ENCODE peak calls at places on chromosome 10, in six cellular contexts. V is neural progenitor cell, A is astrocyte, K is HepG2, C is IMR-90, G is PC-9. I is an unnamed sample.
A peak's percentile ranks its signal among the peaks of the same experiment; 100 is the strongest.

GRCh38 chr10:91598211-91598981 is 34.5 kb downstream of the PPP1R3C start:
- DNase-seq in V (no peak), A (peak; percentile 92), K (no peak), C (peak; percentile 80), G (peak; percentile 61), I (peak; percentile 87)

GRCh38 chr10:47049056-47049851 is 138.0 kb downstream of the PTPN20 start:
- DNase-seq in V (no peak), A (no peak), K (no peak), C (no peak), G (no peak), I (no peak)

GRCh38 chr10:129531195-129531968 is 64.3 kb downstream of the MGMT start:
- DNase-seq in V (peak; percentile 48), A (peak; percentile 71), K (peak; percentile 34), C (peak; percentile 56), G (peak; percentile 92), I (no peak)

GRCh38 chr10:132647424-132647823 is 109.8 kb downstream of the INPP5A start:
- DNase-seq in V (no peak), A (no peak), K (no peak), C (no peak), G (no peak), I (no peak)

GRCh38 chr10:11313463-11313862 is 295.8 kb downstream of the CELF2 start:
- DNase-seq in V (no peak), A (no peak), K (no peak), C (no peak), G (no peak), I (no peak)

GRCh38 chr10:72336259-72337038 is 18.3 kb downstream of the DNAJB12 start:
- DNase-seq in V (no peak), A (no peak), K (no peak), C (no peak), G (no peak), I (peak; percentile 68)

GRCh38 chr10:75358835-75359421 is 42.6 kb downstream of the ZNF503 start:
- DNase-seq in V (no peak), A (peak; percentile 81), K (no peak), C (peak; percentile 82), G (peak; percentile 99), I (peak; percentile 94)

GRCh38 chr10:130770018-130770630 is 541.4 kb downstream of the TCERG1L start:
- DNase-seq in V (no peak), A (no peak), K (no peak), C (no peak), G (no peak), I (no peak)

GRCh38 chr10:130895172-130895571 is 416.3 kb downstream of the TCERG1L start:
- DNase-seq in V (no peak), A (no peak), K (no peak), C (no peak), G (no peak), I (no peak)

GRCh38 chr10:62554632-62555199 is 180.5 kb downstream of the ZNF365 start:
- DNase-seq in V (peak; percentile 63), A (peak; percentile 29), K (peak; percentile 16), C (peak; percentile 52), G (no peak), I (peak; percentile 54)

GRCh38 chr10:92913973-92914372 is 65.7 kb downstream of the EXOC6 start:
- DNase-seq in V (peak; percentile 86), A (no peak), K (no peak), C (no peak), G (no peak), I (no peak)

GRCh38 chr10:92350411-92350810 is 59.4 kb downstream of the MARCHF5 start:
- DNase-seq in V (no peak), A (no peak), K (no peak), C (no peak), G (no peak), I (no peak)

GRCh38 chr10:51159841-51160240 is 85.6 kb downstream of the PRKG1 start:
- DNase-seq in V (no peak), A (peak; percentile 36), K (no peak), C (peak; percentile 79), G (no peak), I (no peak)

GRCh38 chr10:17756557-17757208 is 4.7 kb downstream of the TMEM236 start:
- DNase-seq in V (no peak), A (no peak), K (peak; percentile 18), C (peak; percentile 22), G (no peak), I (peak; percentile 72)

GRCh38 chr10:26334932-26335573 is 103.1 kb upstream of the APBB1IP start:
- DNase-seq in V (peak; percentile 81), A (peak; percentile 19), K (peak; percentile 50), C (peak; percentile 6), G (no peak), I (peak; percentile 48)

GRCh38 chr10:106802949-106803348 is 361.6 kb downstream of the SORCS1 start:
- DNase-seq in V (no peak), A (no peak), K (no peak), C (no peak), G (no peak), I (no peak)

GRCh38 chr10:31140716-31141115 is 109.1 kb upstream of the ZNF438 start:
- DNase-seq in V (no peak), A (no peak), K (no peak), C (no peak), G (no peak), I (no peak)

GRCh38 chr10:44567471-44567870 is 182.6 kb upstream of the CXCL12 start:
- DNase-seq in V (no peak), A (peak; percentile 75), K (no peak), C (peak; percentile 76), G (no peak), I (no peak)

GRCh38 chr10:103921750-103922195 is 3.8 kb upstream of the STN1 start:
- DNase-seq in V (peak; percentile 60), A (no peak), K (peak; percentile 66), C (peak; percentile 31), G (no peak), I (peak; percentile 17)

GRCh38 chr10:33133557-33133956 is 175.5 kb upstream of the ITGB1 start:
- DNase-seq in V (no peak), A (peak; percentile 85), K (no peak), C (no peak), G (peak; percentile 52), I (peak; percentile 46)

GRCh38 chr10:130854151-130854550 is 457.4 kb downstream of the TCERG1L start:
- DNase-seq in V (no peak), A (no peak), K (no peak), C (no peak), G (no peak), I (no peak)

GRCh38 chr10:45461034-45461433 is 87.0 kb downstream of the ALOX5 start:
- DNase-seq in V (no peak), A (no peak), K (no peak), C (peak; percentile 15), G (peak; percentile 5), I (no peak)

GRCh38 chr10:72375173-72375572 is 20.5 kb upstream of the DNAJB12 start:
- DNase-seq in V (peak; percentile 50), A (peak; percentile 20), K (no peak), C (peak; percentile 30), G (no peak), I (no peak)

GRCh38 chr10:88129013-88129412 is 265.6 kb downstream of the PTEN start:
- DNase-seq in V (no peak), A (no peak), K (no peak), C (no peak), G (no peak), I (no peak)

GRCh38 chr10:88126699-88127098 is 263.3 kb downstream of the PTEN start:
- DNase-seq in V (no peak), A (no peak), K (no peak), C (no peak), G (no peak), I (no peak)

GRCh38 chr10:88127266-88127665 is 263.8 kb downstream of the PTEN start:
- DNase-seq in V (no peak), A (no peak), K (no peak), C (no peak), G (no peak), I (no peak)

GRCh38 chr10:88125766-88126165 is 262.3 kb downstream of the PTEN start:
- DNase-seq in V (no peak), A (no peak), K (no peak), C (no peak), G (no peak), I (no peak)

GRCh38 chr10:88127766-88128165 is 264.3 kb downstream of the PTEN start:
- DNase-seq in V (no peak), A (no peak), K (no peak), C (no peak), G (no peak), I (no peak)
- H2AFZ ChIP-seq in V (no peak overlapping the region), A (no peak overlapping the region), K (no peak overlapping the region), C (no peak overlapping the region), G (no peak overlapping the region), I (no peak overlapping the region)

DNA sequence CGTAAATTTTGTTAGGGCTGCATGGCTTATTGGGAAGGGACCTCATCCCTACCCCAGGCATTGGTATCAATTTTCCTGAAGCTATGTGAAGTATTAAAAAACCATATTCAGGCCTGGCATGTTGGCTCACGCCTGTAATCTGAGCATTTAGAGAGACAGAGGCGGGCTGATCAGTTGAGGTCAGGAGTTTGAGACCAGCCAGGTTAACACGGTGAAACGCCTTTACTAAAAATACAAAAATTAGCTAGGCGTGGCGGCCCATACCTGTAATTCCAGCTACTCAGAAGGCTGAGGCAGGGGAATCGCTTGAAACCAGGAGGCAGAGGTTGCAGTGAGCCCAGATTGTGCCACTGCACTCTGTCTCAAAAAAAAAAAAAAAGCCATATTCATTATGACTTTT is 7.1 kb downstream of the TASOR2 start:
- DNase-seq in V (no peak), A (no peak), K (no peak), C (no peak), G (no peak), I (peak; percentile 49)
- H3K4me3 ChIP-seq in V (peak overlapping the region; percentile 83), A (peak overlapping the region; percentile 68), K (peak overlapping the region; percentile 88), C (no peak overlapping the region), G (no peak overlapping the region), I (peak overlapping the region; percentile 53)

DNA sequence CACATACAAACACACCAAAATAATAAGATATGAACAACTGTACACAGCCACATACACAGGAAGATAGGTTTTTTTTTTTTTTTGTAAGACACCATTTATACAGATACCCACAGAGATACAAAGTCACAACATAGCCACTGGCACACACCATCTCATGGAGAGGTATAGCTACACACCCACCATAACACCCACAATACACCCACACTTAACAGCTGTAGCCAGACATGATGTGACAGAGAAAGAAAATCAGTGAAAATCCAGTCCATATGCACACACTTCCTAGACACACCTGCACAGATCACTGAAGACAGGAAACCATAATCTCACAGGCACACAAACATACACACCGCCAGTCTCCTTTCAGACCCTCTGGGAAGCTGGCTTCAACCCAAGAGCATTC is 62.4 kb upstream of the PAX2 start:
- DNase-seq in V (no peak), A (no peak), K (no peak), C (no peak), G (no peak), I (no peak)
- H3K27me3 ChIP-seq in V (peaks cover 100% of the 10 kb centered on the region), A (peaks cover 71% of the 10 kb centered on the region), K (peaks cover 46% of the 10 kb centered on the region), C (peaks cover 54% of the 10 kb centered on the region), G (peaks cover 53% of the 10 kb centered on the region), I (peaks cover 47% of the 10 kb centered on the region)

GRCh38 chr10:30063098-30063497 is 3.7 kb upstream of the JCAD start:
- DNase-seq in V (no peak), A (peak; percentile 54), K (no peak), C (peak; percentile 85), G (no peak), I (no peak)

GRCh38 chr10:30059209-30060107 is at the start of gene JCAD:
- DNase-seq in V (peak; percentile 90), A (no peak), K (no peak), C (no peak), G (no peak), I (peak; percentile 15)

GRCh38 chr10:30058570-30059132 is 735 bp downstream of the JCAD start:
- DNase-seq in V (peak; percentile 80), A (no peak), K (no peak), C (no peak), G (no peak), I (no peak)

GRCh38 chr10:30062582-30062981 is 3.2 kb upstream of the JCAD start:
- DNase-seq in V (no peak), A (no peak), K (no peak), C (no peak), G (no peak), I (no peak)

GRCh38 chr10:30062090-30062489 is 2.7 kb upstream of the JCAD start:
- DNase-seq in V (no peak), A (peak; percentile 92), K (no peak), C (peak; percentile 97), G (no peak), I (no peak)
- H2AFZ ChIP-seq in V (no peak overlapping the region), A (no peak overlapping the region), K (no peak overlapping the region), C (peak overlapping the region; percentile 8), G (no peak overlapping the region), I (no peak overlapping the region)